ENCODE peak calls at places on chromosomes 13 and 19, in six cellular contexts. H, S, V, B, M and D are unnamed samples.

GRCh38 chr13:36885901-36886300 is 34.1 kb downstream of the SMAD9 start:
- DNase-seq in M (no peak), H (no peak), B (no peak), S (no peak), V (no peak), D (no peak)

GRCh38 chr19:34926361-34926684 is 380 bp upstream of the ZNF30 start:
- DNase-seq in H (no peak), B (no peak), M (no peak), V (no peak), S (no peak), D (no peak)

GRCh38 chr13:96662036-96662435 is 332.2 kb downstream of the OXGR1 start:
- DNase-seq in V (no peak), B (no peak), M (no peak), H (no peak), S (no peak), D (no peak)

GRCh38 chr13:37621811-37622361 is 23.3 kb upstream of the POSTN start:
- DNase-seq in S (no peak), V (no peak), B (no peak), H (no peak), M (peak), D (peak)

GRCh38 chr19:927044-927706 is 1.3 kb downstream of the ARID3A start:
- DNase-seq in S (no peak), V (peak), B (no peak), M (peak), H (no peak), D (peak)

GRCh38 chr19:43354305-43354627 is 780 bp downstream of the CD177 start:
- DNase-seq in H (peak), S (no peak), M (no peak), V (no peak), B (no peak), D (no peak)

GRCh38 chr19:16457954-16458331 is 13.8 kb downstream of the EPS15L1 start:
- DNase-seq in M (no peak), S (no peak), H (no peak), B (no peak), V (no peak), D (no peak)

GRCh38 chr19:39843919-39844793 is 2.0 kb downstream of the FBL start:
- DNase-seq in V (no peak), S (no peak), B (no peak), M (peak), H (no peak), D (peak)

GRCh38 chr19:39363909-39364457 is 21.8 kb downstream of the SAMD4B start:
- DNase-seq in V (no peak), S (no peak), M (peak), B (no peak), H (no peak), D (no peak)